ENCODE peak calls at places on chromosomes 2 and 18, in seven cellular contexts. E, T, S, O, M, G and Y are unnamed samples.

GRCh38 chr2:81328968-81329367 is 1024.4 kb upstream of the LRRTM1 start:
- DNase-seq in O (no peak), T (no peak), M (no peak), G (no peak), S (no peak), E (no peak), Y (no peak)

GRCh38 chr2:32825291-32825712 is 121.5 kb upstream of the LTBP1 start:
- DNase-seq in T (no peak), E (no peak), S (no peak), M (no peak), G (no peak), O (no peak), Y (no peak)

GRCh38 chr2:41329075-41329474 is 718.7 kb upstream of the PKDCC start:
- DNase-seq in M (no peak), O (no peak), G (no peak), E (no peak), S (no peak), T (no peak), Y (no peak)

GRCh38 chr2:210167227-210167626 is 4.0 kb downstream of the KANSL1L start:
- DNase-seq in T (no peak), O (no peak), E (no peak), S (no peak), G (no peak), M (no peak), Y (no peak)

GRCh38 chr2:240893363-240893828 is 2.6 kb downstream of the MAB21L4 start:
- DNase-seq in S (no peak), O (no peak), M (peak; percentile 90), E (no peak), T (no peak), G (no peak), Y (no peak)

GRCh38 chr2:106156305-106157288 is 37.5 kb downstream of the UXS1 start:
- DNase-seq in G (no peak), S (no peak), O (no peak), E (no peak), T (no peak), M (no peak), Y (no peak)

GRCh38 chr18:13284330-13285027 is 65.9 kb downstream of the LDLRAD4 start:
- DNase-seq in T (peak; percentile 64), M (no peak), E (no peak), S (no peak), O (no peak), G (no peak), Y (no peak)

GRCh38 chr2:100526868-100527267 is 35.9 kb upstream of the PDCL3 start:
- DNase-seq in S (no peak), E (no peak), T (no peak), O (no peak), M (no peak), G (no peak), Y (no peak)

GRCh38 chr2:234500394-234501006 is 3.6 kb upstream of the ARL4C start:
- DNase-seq in T (no peak), G (no peak), E (peak; percentile 44), S (peak; percentile 52), M (peak; percentile 76), O (peak; percentile 77), Y (no peak)

GRCh38 chr2:23689891-23690290 is 237.0 kb downstream of the ATAD2B start:
- DNase-seq in M (peak; percentile 69), G (no peak), O (no peak), S (no peak), T (no peak), E (no peak), Y (no peak)

GRCh38 chr2:95272299-95272751 is 1.9 kb upstream of the PROM2 start:
- DNase-seq in O (no peak), S (peak; percentile 2), M (peak; percentile 20), G (no peak), T (peak; percentile 56), E (no peak), Y (no peak)

GRCh38 chr2:173118385-173118784 is 42.7 kb downstream of the MAP3K20 start:
- DNase-seq in T (no peak), G (no peak), E (no peak), O (no peak), S (no peak), M (no peak), Y (no peak)

GRCh38 chr18:76757925-76758324 is 64.4 kb upstream of the ZNF236 start:
- DNase-seq in E (no peak), T (no peak), M (no peak), S (no peak), O (no peak), G (no peak), Y (no peak)

GRCh38 chr2:23594079-23594494 is 209.1 kb downstream of the KLHL29 start:
- DNase-seq in E (no peak), G (no peak), M (no peak), O (no peak), T (peak; percentile 68), S (peak; percentile 32), Y (peak; percentile 88)